ENCODE peak calls at places on chromosomes 3 and 15, in six cellular contexts. O is lower lobe of right lung, J is BJ, D is coronary artery, E is kidney, U is Calu3. C is an unnamed sample.
A peak's percentile ranks its signal among the peaks of the same experiment; 100 is the strongest.

GRCh38 chr3:27500051-27500450 is 15.9 kb upstream of the SLC4A7 start:
- DNase-seq in O (no peak), J (no peak), D (no peak), E (no peak), U (no peak), C (no peak)

GRCh38 chr3:108493862-108494261 is 16.5 kb downstream of the MYH15 start:
- DNase-seq in O (no peak), J (no peak), D (no peak), E (no peak), U (peak; percentile 56), C (no peak)

GRCh38 chr15:78035319-78035718 is 42.2 kb downstream of the TBC1D2B start:
- DNase-seq in O (no peak), J (no peak), D (no peak), E (no peak), U (no peak), C (no peak)

GRCh38 chr3:27279153-27279552 is 90.0 kb downstream of the NEK10 start:
- DNase-seq in O (no peak), J (no peak), D (no peak), E (no peak), U (no peak), C (no peak)

GRCh38 chr3:126147932-126148683 is 32.3 kb downstream of the ALDH1L1 start:
- DNase-seq in O (peak; percentile 28), J (no peak), D (no peak), E (peak; percentile 49), U (no peak), C (no peak)

GRCh38 chr3:196288141-196288460 is 575 bp upstream of the PCYT1A start:
- DNase-seq in O (no peak), J (no peak), D (no peak), E (no peak), U (no peak), C (no peak)

GRCh38 chr15:78341057-78341763 is 1.1 kb downstream of the CRABP1 start:
- DNase-seq in O (no peak), J (no peak), D (no peak), E (peak; percentile 54), U (peak; percentile 36), C (peak; percentile 55)

GRCh38 chr3:44874308-44874707 is at the start of gene TGM4:
- DNase-seq in O (no peak), J (no peak), D (no peak), E (no peak), U (no peak), C (no peak)

GRCh38 chr15:69991493-69991892 is 106.2 kb downstream of the TLE3 start:
- DNase-seq in O (no peak), J (no peak), D (no peak), E (no peak), U (no peak), C (no peak)

GRCh38 chr3:77668398-77668797 is 628.5 kb downstream of the ROBO2 start:
- DNase-seq in O (no peak), J (no peak), D (no peak), E (no peak), U (no peak), C (no peak)

GRCh38 chr3:64520334-64520733 is 167.5 kb downstream of the ADAMTS9 start:
- DNase-seq in O (no peak), J (no peak), D (no peak), E (no peak), U (no peak), C (no peak)

GRCh38 chr3:100127792-100128191 is 13.5 kb upstream of the FILIP1L start:
- DNase-seq in O (no peak), J (no peak), D (no peak), E (no peak), U (no peak), C (no peak)

GRCh38 chr3:51477360-51477711 is 22.5 kb downstream of the DCAF1 start:
- DNase-seq in O (no peak), J (no peak), D (no peak), E (no peak), U (no peak), C (no peak)

GRCh38 chr3:56926513-56927282 is 124.9 kb upstream of the ARHGEF3 start:
- DNase-seq in O (no peak), J (peak; percentile 19), D (no peak), E (no peak), U (no peak), C (no peak)

GRCh38 chr15:74620636-74621545 is 5.3 kb downstream of the CLK3 start:
- DNase-seq in O (peak; percentile 71), J (no peak), D (no peak), E (peak; percentile 71), U (peak; percentile 79), C (peak; percentile 68)

GRCh38 chr15:44541282-44541958 is 4.5 kb downstream of the EIF3J start:
- DNase-seq in O (no peak), J (peak; percentile 41), D (no peak), E (no peak), U (no peak), C (no peak)

GRCh38 chr3:152235709-152236298 is 32.9 kb upstream of the MBNL1 start:
- DNase-seq in O (no peak), J (no peak), D (no peak), E (no peak), U (no peak), C (no peak)

GRCh38 chr15:67385971-67386370 is 131.4 kb downstream of the IQCH start:
- DNase-seq in O (no peak), J (no peak), D (no peak), E (no peak), U (no peak), C (no peak)
- TF ChIP-seq CTCF in O (no peak), J (peak; percentile 23), D (no peak), E (no peak), U (no peak), C (no peak)

GRCh38 chr15:29922191-29922590 is 99.9 kb upstream of the TJP1 start:
- DNase-seq in O (no peak), J (no peak), D (no peak), E (no peak), U (no peak), C (no peak)

GRCh38 chr15:29924750-29925149 is 102.5 kb upstream of the TJP1 start:
- DNase-seq in O (peak; percentile 47), J (no peak), D (no peak), E (no peak), U (peak; percentile 12), C (peak; percentile 45)

GRCh38 chr15:29921130-29921601 is 98.9 kb upstream of the TJP1 start:
- DNase-seq in O (no peak), J (no peak), D (no peak), E (peak; percentile 39), U (peak; percentile 24), C (no peak)

GRCh38 chr15:29925227-29926082 is 103.2 kb upstream of the TJP1 start:
- DNase-seq in O (peak; percentile 51), J (no peak), D (no peak), E (peak; percentile 83), U (peak; percentile 60), C (peak; percentile 80)

DNA sequence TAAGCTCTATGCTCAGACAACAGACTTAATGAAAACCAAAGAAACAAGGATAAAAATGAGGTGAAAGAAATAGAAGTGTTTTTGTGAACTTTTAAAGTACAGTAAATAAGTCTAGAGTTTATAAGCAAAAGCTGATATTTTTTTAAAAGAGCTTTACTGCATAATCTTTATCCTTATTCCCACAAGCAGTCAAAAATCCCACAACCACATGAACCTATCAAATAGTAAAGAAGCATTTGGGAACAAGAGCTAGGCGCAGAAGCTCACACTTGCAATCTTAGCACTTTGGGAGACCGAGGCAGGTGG is 103.8 kb upstream of the TJP1 start:
- DNase-seq in O (no peak), J (no peak), D (no peak), E (no peak), U (no peak), C (no peak)
- TF ChIP-seq CTCF in O (no peak), J (no peak), D (peak; percentile 1), E (no peak), U (no peak), C (peak; percentile 24)

GRCh38 chr3:79199966-79200365 is 567.8 kb downstream of the ROBO1 start:
- DNase-seq in O (no peak), J (no peak), D (no peak), E (no peak), U (no peak), C (no peak)
- TF ChIP-seq CTCF in O (no peak), J (no peak), D (no peak), E (no peak), U (no peak), C (no peak)

DNA sequence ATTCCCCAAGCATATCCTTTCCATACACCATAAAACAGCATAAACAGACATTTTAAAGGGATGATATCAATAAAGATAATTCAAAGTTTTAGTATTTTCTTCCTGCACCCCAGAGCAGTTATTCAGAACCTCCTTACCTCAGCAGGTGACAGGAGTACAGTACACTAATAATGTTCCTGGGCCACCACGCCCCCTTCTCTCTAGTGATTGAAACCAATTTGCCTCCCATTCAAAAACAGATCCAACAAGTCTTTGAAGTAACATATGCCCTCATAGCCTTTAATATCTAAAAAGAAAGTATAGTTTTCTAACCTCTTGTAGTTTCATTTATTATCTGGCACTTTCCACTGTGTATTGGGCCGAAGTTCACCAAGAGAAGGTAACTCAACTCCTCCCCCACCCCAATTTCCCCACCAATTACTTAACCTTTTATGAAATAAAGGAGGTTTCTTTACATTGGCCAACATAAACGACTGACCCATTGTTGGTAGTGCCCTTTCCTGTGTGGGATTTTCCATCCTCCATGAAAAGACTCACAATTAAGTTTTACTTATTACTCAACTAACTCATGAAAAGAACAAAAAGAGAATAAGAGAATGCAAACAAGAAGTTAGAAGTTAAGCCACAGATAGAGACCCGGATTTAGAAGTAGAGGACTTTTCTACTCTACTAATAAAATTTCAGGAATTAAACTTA is 5.0 kb upstream of the ATP8B4 start:
- DNase-seq in O (no peak), J (no peak), D (no peak), E (no peak), U (no peak), C (no peak)
- TF ChIP-seq CTCF in O (no peak), J (no peak), D (no peak), E (no peak), U (no peak), C (no peak)

GRCh38 chr15:81157939-81158223 is 23.8 kb downstream of the CFAP161 start:
- DNase-seq in O (no peak), J (no peak), D (no peak), E (no peak), U (no peak), C (no peak)

GRCh38 chr15:81156324-81156723 is 22.3 kb downstream of the CFAP161 start:
- DNase-seq in O (no peak), J (no peak), D (no peak), E (no peak), U (no peak), C (no peak)

GRCh38 chr15:81157195-81157938 is 23.3 kb downstream of the CFAP161 start:
- DNase-seq in O (no peak), J (no peak), D (no peak), E (no peak), U (no peak), C (no peak)

GRCh38 chr15:81152799-81153198 is 18.7 kb downstream of the CFAP161 start:
- DNase-seq in O (no peak), J (no peak), D (no peak), E (no peak), U (no peak), C (no peak)

GRCh38 chr15:81155375-81156218 is 21.5 kb downstream of the CFAP161 start:
- DNase-seq in O (no peak), J (no peak), D (no peak), E (no peak), U (peak; percentile 33), C (peak; percentile 16)
- TF ChIP-seq CTCF in O (peak; percentile 69), J (peak; percentile 49), D (peak; percentile 35), E (peak; percentile 57), U (peak; percentile 40), C (peak; percentile 49)

C was measured in nephron progenitor cell.